ENCODE peak calls at places on chromosomes 11 and 22, in seven cellular contexts. N, O, W, E, B, R and L are unnamed samples.

GRCh38 chr22:23289851-23290724 is 109.8 kb downstream of the BCR start:
- DNase-seq in E (peak), B (no peak), O (peak), N (no peak), R (peak), W (no peak), L (peak)

GRCh38 chr22:20206709-20207215 is 55.9 kb upstream of the CCDC188 start:
- DNase-seq in R (peak), N (no peak), W (no peak), B (no peak), O (peak), E (peak), L (peak)

GRCh38 chr11:70483077-70483861 is 84.9 kb downstream of the CTTN start:
- DNase-seq in O (peak), W (no peak), N (peak), E (peak), B (no peak), R (peak), L (peak)

GRCh38 chr11:133803026-133803425 is 42.3 kb downstream of the SPATA19 start:
- DNase-seq in E (no peak), O (no peak), N (no peak), B (no peak), W (no peak), R (no peak), L (no peak)

GRCh38 chr22:36816635-36817428 is at the start of gene PVALB:
- DNase-seq in E (peak), O (peak), B (no peak), N (no peak), W (peak), R (peak), L (peak)

GRCh38 chr11:68825603-68826002 is 16.1 kb downstream of the CPT1A start:
- DNase-seq in W (no peak), R (no peak), B (no peak), N (no peak), E (no peak), O (no peak), L (peak)

GRCh38 chr11:109960831-109961230 is 132.4 kb upstream of the ZC3H12C start:
- DNase-seq in R (peak), W (no peak), E (peak), N (peak), O (peak), B (no peak), L (peak)

GRCh38 chr11:87437133-87437843 is 399.6 kb downstream of the TMEM135 start:
- DNase-seq in B (no peak), O (no peak), W (no peak), E (no peak), N (no peak), R (no peak), L (no peak)

GRCh38 chr22:42630901-42631602 is 9.3 kb downstream of the ATP5MGL start:
- DNase-seq in B (no peak), E (no peak), O (no peak), W (no peak), N (no peak), R (no peak), L (no peak)

GRCh38 chr11:75771646-75772410 is 3.2 kb downstream of the DGAT2 start:
- DNase-seq in O (peak), N (no peak), E (peak), B (no peak), R (peak), W (no peak), L (no peak)

GRCh38 chr11:2222479-2222878 is 47.9 kb downstream of the ASCL2 start:
- DNase-seq in O (no peak), E (no peak), N (no peak), R (no peak), B (no peak), W (no peak), L (no peak)

GRCh38 chr11:20980736-20981135 is 311.4 kb downstream of the NELL1 start:
- DNase-seq in R (no peak), W (no peak), N (no peak), E (no peak), O (no peak), B (no peak), L (no peak)

GRCh38 chr22:37749223-37749622 is 52.4 kb downstream of the TRIOBP start:
- DNase-seq in R (no peak), W (no peak), N (no peak), E (no peak), O (no peak), B (no peak), L (no peak)

GRCh38 chr11:42802211-42802918 is 509.4 kb upstream of the API5 start:
- DNase-seq in N (no peak), W (no peak), O (no peak), E (no peak), R (no peak), B (no peak), L (no peak)

GRCh38 chr11:38448284-38448683 is 1850.2 kb upstream of the RAG2 start:
- DNase-seq in B (no peak), N (no peak), W (no peak), O (no peak), E (peak), R (peak), L (no peak)

GRCh38 chr11:8030526-8031247 is 43.5 kb downstream of the EIF3F start:
- DNase-seq in B (no peak), R (no peak), N (no peak), E (no peak), O (no peak), W (no peak), L (no peak)

GRCh38 chr11:78295991-78296930 is 107.5 kb downstream of the USP35 start:
- DNase-seq in W (no peak), E (no peak), N (no peak), B (no peak), O (peak), R (no peak), L (no peak)

GRCh38 chr11:48177661-48178060 is 38.9 kb upstream of the OR4B1 start:
- DNase-seq in W (no peak), B (no peak), R (no peak), N (no peak), O (no peak), E (no peak), L (no peak)

GRCh38 chr11:66904981-66905521 is 48.2 kb downstream of the LRFN4 start:
- DNase-seq in O (no peak), B (no peak), W (no peak), R (no peak), E (no peak), N (no peak), L (no peak)

GRCh38 chr22:35991168-35991567 is 37.5 kb downstream of the RBFOX2 start:
- DNase-seq in B (no peak), W (no peak), N (no peak), R (peak), E (peak), O (peak), L (no peak)

GRCh38 chr11:12625438-12626071 is 48.7 kb upstream of the TEAD1 start:
- DNase-seq in B (no peak), E (peak), N (no peak), W (no peak), R (peak), O (peak), L (no peak)

GRCh38 chr22:44342347-44342956 is 29.7 kb upstream of the SHISAL1 start:
- DNase-seq in N (no peak), E (no peak), O (no peak), W (no peak), B (no peak), R (no peak), L (no peak)

GRCh38 chr22:21797444-21798221 is 62.0 kb upstream of the YPEL1 start:
- DNase-seq in N (no peak), R (no peak), O (peak), E (peak), B (no peak), W (no peak), L (no peak)

GRCh38 chr22:30017375-30017774 is 62.9 kb upstream of the HORMAD2 start:
- DNase-seq in E (no peak), O (peak), N (no peak), W (no peak), B (no peak), R (peak), L (no peak)

GRCh38 chr22:20011123-20011992 is 5.3 kb downstream of the ARVCF start:
- DNase-seq in N (no peak), E (no peak), W (no peak), O (no peak), B (no peak), R (no peak), L (peak)

GRCh38 chr11:29310016-29310415 is 706.8 kb downstream of the KCNA4 start:
- DNase-seq in B (no peak), N (no peak), E (peak), W (no peak), R (peak), O (peak), L (no peak)

GRCh38 chr11:62552931-62553838 is 6.6 kb upstream of the AHNAK start:
- DNase-seq in W (no peak), B (peak), R (peak), O (peak), E (peak), N (peak), L (peak)

GRCh38 chr11:20672575-20672974 is 3.2 kb downstream of the NELL1 start:
- DNase-seq in B (no peak), O (no peak), W (no peak), R (no peak), E (peak), N (no peak), L (no peak)

GRCh38 chr11:14969922-14970323 is 2.2 kb downstream of the CALCA start:
- DNase-seq in E (peak), N (no peak), O (peak), R (peak), W (no peak), B (no peak), L (no peak)

GRCh38 chr11:113628912-113629311 is 77.2 kb downstream of the TMPRSS5 start:
- DNase-seq in N (no peak), W (no peak), E (no peak), B (no peak), O (no peak), R (no peak), L (no peak)

GRCh38 chr22:43530864-43531201 is 119.0 kb downstream of the MPPED1 start:
- DNase-seq in N (no peak), R (no peak), E (no peak), B (no peak), W (peak), O (no peak), L (no peak)

GRCh38 chr11:83051760-83052671 is 19.7 kb downstream of the RAB30 start:
- DNase-seq in O (peak), N (peak), R (peak), W (no peak), E (peak), B (no peak), L (no peak)

GRCh38 chr22:41524283-41524682 is 20.0 kb downstream of the POLR3H start:
- DNase-seq in R (peak), W (no peak), E (no peak), O (peak), B (peak), N (peak), L (peak)

GRCh38 chr22:49922484-49922883 is 4.0 kb downstream of the CRELD2 start:
- DNase-seq in E (no peak), B (no peak), R (no peak), N (no peak), O (no peak), W (no peak), L (no peak)

GRCh38 chr22:19750666-19751490 is 9.7 kb upstream of the TBX1 start:
- DNase-seq in B (no peak), O (peak), N (no peak), E (no peak), W (no peak), R (peak), L (no peak)

GRCh38 chr22:46108564-46109473 is 41.5 kb upstream of the PPARA start:
- DNase-seq in N (peak), W (no peak), R (no peak), E (peak), B (no peak), O (peak), L (no peak)

GRCh38 chr11:35393093-35393492 is 26.3 kb downstream of the SLC1A2 start:
- DNase-seq in R (no peak), N (no peak), E (no peak), B (no peak), W (no peak), O (peak), L (no peak)

GRCh38 chr11:35389897-35390462 is 29.4 kb downstream of the SLC1A2 start:
- DNase-seq in E (no peak), R (no peak), W (no peak), O (no peak), N (no peak), B (no peak), L (no peak)

GRCh38 chr11:35389112-35389511 is 30.2 kb downstream of the SLC1A2 start:
- DNase-seq in O (no peak), W (no peak), B (no peak), R (no peak), E (no peak), N (no peak), L (no peak)

GRCh38 chr11:35391922-35392813 is 27.2 kb downstream of the SLC1A2 start:
- DNase-seq in E (peak), R (peak), W (peak), B (no peak), N (peak), O (peak), L (peak)

GRCh38 chr11:35390737-35391682 is 28.3 kb downstream of the SLC1A2 start:
- DNase-seq in B (no peak), R (peak), W (no peak), E (peak), N (no peak), O (peak), L (peak)
- H3K4me3 ChIP-seq in B (no peak), R (no peak), W (no peak), E (no peak), N (no peak), O (no peak), L (no peak)

GRCh38 chr11:58527429-58527828 is 19.5 kb upstream of the OR5B21 start:
- DNase-seq in N (no peak), E (no peak), R (no peak), W (no peak), B (no peak), O (no peak), L (no peak)

GRCh38 chr11:58530236-58530635 is 22.3 kb upstream of the OR5B21 start:
- DNase-seq in R (no peak), E (no peak), B (no peak), W (no peak), O (no peak), N (no peak), L (no peak)

GRCh38 chr11:58524232-58525036 is 16.5 kb upstream of the OR5B21 start:
- DNase-seq in N (peak), O (peak), W (peak), E (peak), R (peak), B (no peak), L (peak)

GRCh38 chr11:58525037-58525614 is 17.2 kb upstream of the OR5B21 start:
- DNase-seq in W (no peak), E (peak), B (no peak), R (peak), O (no peak), N (no peak), L (no peak)
- H3K4me3 ChIP-seq in W (no peak), E (no peak), B (no peak), R (no peak), O (no peak), N (no peak), L (no peak)

DNA sequence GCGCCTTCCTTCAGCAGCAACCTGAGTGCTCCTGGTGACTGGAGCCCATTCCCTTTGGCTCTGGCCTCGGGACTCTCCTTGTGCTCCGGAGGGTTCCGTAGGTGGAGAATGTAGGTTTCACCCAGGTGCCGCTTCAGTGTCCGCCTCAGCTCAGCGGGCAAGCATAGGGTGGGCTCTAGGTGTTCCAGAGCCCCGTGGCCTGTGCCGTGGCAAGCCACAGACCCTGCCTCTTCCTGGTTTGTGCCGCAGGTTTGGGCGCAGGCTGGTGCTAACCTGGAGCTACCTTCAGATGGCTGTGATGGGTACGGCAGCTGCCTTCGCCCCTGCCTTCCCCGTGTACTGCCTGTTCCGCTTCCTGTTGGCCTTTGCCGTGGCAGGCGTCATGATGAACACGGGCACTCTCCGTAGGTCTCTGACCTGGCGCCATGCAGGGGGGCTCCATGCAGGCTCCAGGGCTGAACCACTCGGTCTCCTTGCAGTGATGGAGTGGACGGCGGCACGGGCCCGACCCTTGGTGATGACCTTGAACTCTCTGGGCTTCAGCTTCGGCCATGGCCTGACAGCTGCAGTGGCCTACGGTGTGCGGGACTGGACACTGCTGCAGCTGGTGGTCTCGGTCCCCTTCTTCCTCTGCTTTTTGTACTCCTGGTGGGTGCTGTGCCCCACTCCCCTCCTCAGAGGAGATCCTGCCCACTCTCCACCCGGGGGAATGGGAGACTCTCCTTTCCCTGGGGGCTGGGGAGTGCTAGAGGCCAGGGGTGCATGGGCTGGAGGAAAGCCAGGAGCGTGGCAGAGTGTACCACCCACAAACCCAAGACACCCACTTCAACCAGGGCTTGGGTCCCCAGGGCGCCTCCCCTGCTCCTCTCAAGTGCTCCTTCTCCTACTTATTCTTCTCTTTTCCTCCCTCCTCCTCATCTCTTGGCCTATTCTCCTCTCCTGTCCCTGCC is 2.4 kb downstream of the SLC22A12 start:
- DNase-seq in R (no peak), O (no peak), B (no peak), N (no peak), W (peak), E (no peak), L (no peak)
- H3K4me3 ChIP-seq in R (no peak), O (no peak), B (no peak), N (no peak), W (no peak), E (no peak), L (no peak)

GRCh38 chr11:121721961-121722360 is 269.2 kb upstream of the SORL1-AS1 start:
- DNase-seq in E (no peak), N (no peak), W (peak), O (no peak), R (no peak), B (no peak), L (no peak)
- H3K4me3 ChIP-seq in E (peak), N (peak), W (peak), O (no peak), R (peak), B (peak), L (no peak)

GRCh38 chr11:9081153-9081552 is 10.2 kb downstream of the SCUBE2 start:
- DNase-seq in N (no peak), B (no peak), O (no peak), W (no peak), R (no peak), E (no peak), L (no peak)

GRCh38 chr11:9078113-9079041 is 13.0 kb downstream of the SCUBE2 start:
- DNase-seq in N (no peak), B (no peak), W (no peak), R (no peak), O (peak), E (no peak), L (no peak)

GRCh38 chr11:9076661-9077060 is 14.7 kb downstream of the SCUBE2 start:
- DNase-seq in E (no peak), O (no peak), R (no peak), W (no peak), N (no peak), B (no peak), L (no peak)

GRCh38 chr11:9077164-9077563 is 14.2 kb downstream of the SCUBE2 start:
- DNase-seq in N (no peak), R (no peak), W (no peak), B (no peak), E (no peak), O (no peak), L (no peak)

DNA sequence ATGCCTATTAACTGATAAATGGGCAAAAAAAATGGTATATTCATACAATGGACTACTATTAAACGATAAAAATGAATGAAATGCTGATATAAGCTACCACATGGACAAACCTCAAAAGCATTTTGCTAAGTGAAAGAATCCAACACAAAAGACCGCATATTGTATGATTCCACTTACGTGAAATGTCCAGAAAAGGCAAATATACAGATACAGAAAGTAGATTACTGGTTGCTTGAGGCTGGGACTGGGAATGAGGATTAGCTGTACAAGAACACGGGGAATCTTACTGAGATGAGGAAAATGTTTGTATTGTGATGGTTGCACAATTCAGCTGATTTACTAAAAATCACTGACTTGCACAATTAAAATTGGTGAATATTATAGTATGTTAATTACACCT is 8.8 kb downstream of the SCUBE2 start:
- DNase-seq in E (no peak), B (no peak), N (no peak), W (no peak), O (no peak), R (no peak), L (no peak)
- H3K4me3 ChIP-seq in E (no peak), B (no peak), N (no peak), W (no peak), O (no peak), R (no peak), L (no peak)